ENCODE peak calls at places on chromosomes 13 and 19, in nine cellular contexts. Q is cardiac muscle cell; K is endothelial cell of umbilical vein; F is breast epithelium; T is HL-60; C is foreskin keratinocyte; W is IMR-90; L is stomach; R is CD4-positive, alpha-beta T cell. E is an unnamed sample.

GRCh38 chr13:33244907-33245287 is 40.7 kb downstream of the STARD13 start:
- DNase-seq in W (no peak), L (no peak), Q (no peak), R (no peak), C (peak; percentile 50), F (no peak), T (no peak), K (no peak), E (no peak)

GRCh38 chr13:46562152-46562551 is 9.2 kb downstream of the LRCH1 start:
- DNase-seq in W (no peak), F (no peak), T (no peak), Q (no peak), C (no peak), L (no peak), R (no peak), K (no peak), E (no peak)

GRCh38 chr19:50422397-50423278 is 3.9 kb downstream of the SPIB start:
- DNase-seq in Q (no peak), K (no peak), T (no peak), R (no peak), C (no peak), W (no peak), L (no peak), F (no peak), E (no peak)

GRCh38 chr13:104014803-104015645 is 948.8 kb upstream of the SLC10A2 start:
- DNase-seq in W (peak; percentile 39), R (no peak), L (no peak), T (no peak), F (no peak), C (no peak), K (peak; percentile 71), Q (peak; percentile 91), E (no peak)

GRCh38 chr19:57056972-57057371 is 62.8 kb upstream of the USP29 start:
- DNase-seq in L (peak; percentile 51), F (no peak), K (no peak), W (peak; percentile 11), Q (peak; percentile 50), R (no peak), T (no peak), C (no peak), E (no peak)

GRCh38 chr13:20125783-20126165 is 35.1 kb downstream of the GJA3 start:
- DNase-seq in R (no peak), W (no peak), T (no peak), F (no peak), Q (no peak), L (no peak), K (no peak), C (no peak), E (no peak)

GRCh38 chr13:28376604-28377003 is 118.3 kb downstream of the FLT1 start:
- DNase-seq in W (no peak), L (no peak), C (no peak), Q (no peak), F (no peak), T (no peak), R (no peak), K (no peak), E (no peak)

GRCh38 chr19:43446746-43447489 is 18.5 kb downstream of the LYPD3 start:
- DNase-seq in K (peak; percentile 65), L (peak; percentile 80), W (peak; percentile 65), C (no peak), R (peak; percentile 77), Q (peak; percentile 78), F (peak; percentile 65), T (no peak), E (peak; percentile 76)

GRCh38 chr13:107157272-107157671 is 589.3 kb upstream of the ARGLU1 start:
- DNase-seq in W (peak; percentile 1), R (no peak), Q (no peak), T (no peak), L (no peak), F (no peak), K (no peak), C (no peak), E (no peak)

GRCh38 chr19:53907193-53907581 is 1.9 kb upstream of the CACNG7 start:
- DNase-seq in R (no peak), W (no peak), T (no peak), K (no peak), F (no peak), L (no peak), C (no peak), Q (no peak), E (no peak)

GRCh38 chr13:100537486-100537885 is 51.1 kb downstream of the GGACT start:
- DNase-seq in C (no peak), T (no peak), W (no peak), F (no peak), R (no peak), Q (no peak), K (no peak), L (no peak), E (no peak)

GRCh38 chr13:48535791-48536190 is 2.9 kb upstream of the RCBTB2 start:
- DNase-seq in C (no peak), T (peak; percentile 11), W (no peak), L (no peak), K (no peak), Q (no peak), F (no peak), R (no peak), E (no peak)

DNA sequence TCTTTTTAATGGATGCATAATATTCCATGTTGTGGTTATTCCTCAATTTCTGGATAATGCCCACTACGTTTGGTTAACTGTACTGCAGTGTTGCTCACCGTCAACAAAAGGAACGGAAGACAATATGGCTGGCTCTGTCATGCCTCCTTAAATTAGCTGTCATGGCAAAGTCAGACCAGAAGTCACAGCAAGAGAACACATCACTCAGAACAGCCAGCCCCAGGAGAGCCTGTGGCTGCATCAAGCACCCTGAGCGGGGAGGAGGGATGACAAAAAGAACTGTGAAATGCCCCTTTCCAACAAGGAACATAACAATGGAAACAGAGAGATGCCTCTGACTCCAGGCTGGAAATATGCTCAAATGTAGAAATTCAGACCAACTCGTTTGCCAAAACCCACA is 366.0 kb upstream of the ZNF507 start:
- DNase-seq in C (no peak), K (no peak), Q (no peak), F (no peak), L (no peak), R (no peak), T (no peak), W (no peak), E (no peak)
- H3K27ac ChIP-seq in C (no peak overlapping the region), K (no peak overlapping the region), Q (no peak overlapping the region), F (no peak overlapping the region), L (no peak overlapping the region), R (no peak overlapping the region), T (no peak overlapping the region), W (no peak overlapping the region), E (no peak overlapping the region)

DNA sequence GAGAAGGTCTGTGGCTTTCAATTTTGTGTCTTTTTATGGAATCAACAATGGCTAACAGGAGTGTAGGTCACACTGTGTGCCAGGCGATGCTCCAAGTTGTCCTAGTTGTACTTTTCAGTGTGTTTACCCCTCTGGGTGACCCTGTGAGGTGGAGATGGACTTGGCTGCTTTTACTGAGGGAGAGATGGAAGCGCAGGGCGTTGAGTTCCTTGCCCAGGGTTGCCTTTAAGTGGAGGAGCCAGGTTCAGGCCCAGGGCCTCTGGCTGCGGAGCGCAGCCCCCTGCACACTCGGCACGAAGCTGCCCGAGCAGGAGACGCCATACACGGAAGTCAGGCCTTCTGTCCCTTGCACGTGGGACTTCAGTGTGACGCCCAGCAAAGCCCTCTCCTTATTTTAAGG is 112.8 kb downstream of the RAB20 start:
- DNase-seq in K (no peak), R (no peak), T (no peak), L (no peak), C (no peak), Q (no peak), F (peak; percentile 58), W (no peak), E (no peak)
- TF ChIP-seq CTCF in K (no peak), R (no peak), T (no peak), L (no peak), C (no peak), Q (no peak), F (no peak), W (no peak), E (no peak)

DNA sequence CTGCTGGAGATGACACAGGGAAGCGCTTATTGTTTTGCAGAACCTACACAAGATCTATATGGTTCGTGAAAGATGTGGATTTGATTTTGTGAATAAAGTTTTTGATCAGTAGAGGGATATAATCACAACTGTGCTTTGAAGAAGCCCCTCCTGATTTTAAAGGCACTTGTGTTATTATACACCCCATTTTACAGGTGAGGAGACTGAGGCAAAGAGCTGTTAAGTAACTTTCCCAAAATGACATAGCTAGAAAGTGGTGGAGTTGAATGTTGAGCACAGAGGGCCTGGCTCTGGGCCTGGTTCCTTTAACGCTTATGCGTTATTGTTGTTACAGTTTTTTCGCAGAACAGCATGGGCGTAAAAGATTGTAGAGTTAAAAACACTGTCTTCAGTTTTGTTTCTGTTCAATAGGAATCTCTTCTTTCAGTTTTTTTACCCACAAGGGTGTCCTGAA is 1.4 kb downstream of the TDRD3 start:
- DNase-seq in W (no peak), R (no peak), T (no peak), K (no peak), C (no peak), Q (no peak), F (no peak), L (no peak), E (no peak)
- H3K27ac ChIP-seq in W (peak overlapping the region; percentile 99), R (no peak overlapping the region), T (peak overlapping the region; percentile 83), K (peak overlapping the region; percentile 93), C (peak overlapping the region; percentile 68), Q (peak overlapping the region; percentile 98), F (peak overlapping the region; percentile 94), L (peak overlapping the region; percentile 98), E (no peak overlapping the region)

DNA sequence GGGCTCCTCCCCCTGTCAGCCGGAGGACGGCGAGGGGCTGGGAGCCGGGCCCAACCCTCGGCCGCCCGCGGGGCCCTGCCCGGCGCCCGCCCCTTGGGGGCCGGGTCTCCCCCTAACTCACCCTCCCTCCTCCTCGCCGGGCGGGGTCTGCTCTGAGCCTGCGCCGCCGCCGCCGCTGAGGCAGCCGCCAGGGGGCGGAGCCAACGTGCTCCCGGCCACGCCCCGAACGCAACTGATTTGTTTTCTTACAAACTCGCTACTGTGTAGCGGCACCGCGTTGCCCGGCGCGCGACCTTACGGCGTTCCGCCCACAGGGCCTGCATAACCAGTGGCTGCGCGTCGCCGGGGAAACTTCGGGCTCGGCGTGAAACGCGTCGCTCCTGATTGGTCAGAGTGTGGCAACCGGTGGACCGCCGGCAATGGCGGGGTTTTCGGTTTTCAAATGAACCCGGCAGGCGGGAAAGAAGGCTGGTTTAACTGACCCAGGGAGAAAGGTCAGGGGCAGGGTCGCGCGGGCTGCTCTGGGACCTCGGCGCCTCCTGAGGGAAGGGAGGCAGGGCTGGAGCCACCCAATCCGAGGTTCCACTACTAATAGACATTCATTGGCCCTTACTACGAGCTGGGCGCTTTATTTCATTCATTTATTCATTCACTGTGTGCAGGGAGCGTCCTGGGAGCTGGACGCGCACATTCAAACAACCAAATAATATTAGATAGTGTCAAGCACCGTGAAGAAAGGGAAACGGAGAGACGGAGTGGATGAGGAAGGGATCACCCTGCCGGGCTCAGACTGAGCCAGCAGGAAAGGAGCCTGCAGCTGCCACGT is at the start of gene CDKN2D:
- DNase-seq in R (peak; percentile 100), T (peak; percentile 97), Q (peak; percentile 100), W (peak; percentile 99), K (peak; percentile 100), L (peak; percentile 100), F (peak; percentile 99), C (peak; percentile 93), E (peak; percentile 90)
- TF ChIP-seq CTCF in R (no peak), T (no peak), Q (peak; percentile 10), W (no peak), K (no peak), L (peak; percentile 36), F (peak; percentile 76), C (peak; percentile 18), E (no peak)

GRCh38 chr19:39430675-39431593 is 4.8 kb downstream of the RPS16 start:
- DNase-seq in K (peak; percentile 99), L (no peak), T (peak; percentile 90), F (no peak), C (peak; percentile 53), R (no peak), Q (peak; percentile 98), W (peak; percentile 100), E (peak; percentile 83)
- H3K27ac ChIP-seq in K (peak overlapping the region; percentile 97), L (peak overlapping the region; percentile 75), T (peak overlapping the region; percentile 60), F (peak overlapping the region; percentile 43), C (peak overlapping the region; percentile 25), R (peak overlapping the region; percentile 1), Q (peak overlapping the region; percentile 46), W (peak overlapping the region; percentile 74), E (peak overlapping the region; percentile 90)